ENCODE peak calls at places on chromosomes 4 and X, in five cellular contexts. L is endothelial cell of umbilical vein, H is breast epithelium, I is K562, O is stomach. K is an unnamed sample.

GRCh38 chr4:54941994-54942552 is 183.3 kb downstream of the KDR start:
- DNase-seq in L (peak; percentile 99), H (no peak), I (no peak), O (no peak), K (no peak)

GRCh38 chr4:112410364-112410763 is 105.6 kb downstream of the NEUROG2 start:
- DNase-seq in L (no peak), H (no peak), I (no peak), O (no peak), K (no peak)

GRCh38 chrX:31499120-31499519 is 427.3 kb upstream of the FTHL17 start:
- DNase-seq in L (peak; percentile 85), H (no peak), I (no peak), O (no peak), K (no peak)

GRCh38 chr4:32061916-32062315 is 1341.7 kb downstream of the PCDH7 start:
- DNase-seq in L (no peak), H (no peak), I (no peak), O (no peak), K (no peak)

GRCh38 chr4:65472531-65472930 is 197.8 kb downstream of the EPHA5 start:
- DNase-seq in L (no peak), H (no peak), I (no peak), O (no peak), K (no peak)

GRCh38 chr4:19776021-19776459 is 475.7 kb upstream of the SLIT2 start:
- DNase-seq in L (peak; percentile 96), H (no peak), I (no peak), O (no peak), K (no peak)

GRCh38 chrX:93538575-93538974 is 134.8 kb downstream of the NAP1L3 start:
- DNase-seq in L (no peak), H (no peak), I (peak; percentile 1), O (no peak), K (no peak)

GRCh38 chr4:93791570-93792195 is 36.9 kb upstream of the ATOH1 start:
- DNase-seq in L (peak; percentile 41), H (no peak), I (peak; percentile 46), O (peak; percentile 59), K (no peak)

GRCh38 chr4:42628740-42629139 is 28.2 kb downstream of the ATP8A1 start:
- DNase-seq in L (no peak), H (no peak), I (no peak), O (no peak), K (no peak)

GRCh38 chrX:130916636-130917422 is 13.8 kb upstream of the ENOX2 start:
- DNase-seq in L (peak; percentile 38), H (no peak), I (peak; percentile 63), O (peak; percentile 28), K (no peak)

GRCh38 chr4:8153441-8153840 is 5.2 kb downstream of the ABLIM2 start:
- DNase-seq in L (no peak), H (no peak), I (no peak), O (no peak), K (no peak)

GRCh38 chrX:45557390-45557789 is 356.7 kb upstream of the DIPK2B start:
- DNase-seq in L (peak; percentile 37), H (no peak), I (no peak), O (no peak), K (no peak)

GRCh38 chr4:6719611-6720179 is 3.7 kb downstream of the BLOC1S4 start:
- DNase-seq in L (no peak), H (no peak), I (peak; percentile 7), O (no peak), K (no peak)

GRCh38 chrX:45743081-45743533 is 542.4 kb upstream of the DIPK2B start:
- DNase-seq in L (peak; percentile 61), H (no peak), I (peak; percentile 3), O (no peak), K (no peak)

GRCh38 chr4:384311-385010 is 46.8 kb downstream of the ZNF141 start:
- DNase-seq in L (no peak), H (no peak), I (no peak), O (no peak), K (no peak)

GRCh38 chrX:95678679-95679078 is 1006.0 kb upstream of the DIAPH2 start:
- DNase-seq in L (no peak), H (no peak), I (no peak), O (no peak), K (no peak)

GRCh38 chr4:114598191-114599121 is at the start of gene UGT8:
- DNase-seq in L (peak; percentile 11), H (no peak), I (peak; percentile 52), O (peak; percentile 86), K (no peak)

GRCh38 chr4:2302387-2303119 is 40.6 kb upstream of the MXD4 start:
- DNase-seq in L (no peak), H (no peak), I (no peak), O (peak; percentile 11), K (no peak)

GRCh38 chr4:154618708-154619315 is 6.4 kb upstream of the FGG start:
- DNase-seq in L (peak; percentile 52), H (no peak), I (peak; percentile 59), O (peak; percentile 70), K (no peak)

GRCh38 chr4:73836373-73837269 is at the start of gene CXCL6:
- DNase-seq in L (peak; percentile 40), H (no peak), I (no peak), O (peak; percentile 48), K (peak; percentile 80)

GRCh38 chrX:109856974-109857373 is 123.9 kb upstream of the ACSL4 start:
- DNase-seq in L (peak; percentile 66), H (no peak), I (peak; percentile 30), O (no peak), K (no peak)

GRCh38 chr4:151530230-151530629 is 121.3 kb downstream of the FHIP1A start:
- DNase-seq in L (no peak), H (no peak), I (no peak), O (no peak), K (no peak)

GRCh38 chr4:106583567-106583966 is 215.0 kb upstream of the GIMD1 start:
- DNase-seq in L (peak; percentile 91), H (no peak), I (no peak), O (no peak), K (no peak)

GRCh38 chr4:114311745-114312144 is 286.9 kb upstream of the UGT8 start:
- DNase-seq in L (no peak), H (no peak), I (no peak), O (no peak), K (no peak)

GRCh38 chrX:37825225-37825842 is 22.0 kb downstream of the DYNLT3 start:
- DNase-seq in L (peak; percentile 33), H (no peak), I (peak; percentile 22), O (peak; percentile 57), K (no peak)

GRCh38 chr4:24857996-24858395 is 54.8 kb downstream of the CCDC149 start:
- DNase-seq in L (peak; percentile 78), H (no peak), I (no peak), O (no peak), K (no peak)

GRCh38 chr4:119493419-119493818 is 135.2 kb downstream of the PDE5A start:
- DNase-seq in L (no peak), H (no peak), I (no peak), O (no peak), K (no peak)

GRCh38 chr4:87108142-87108546 is 112.3 kb downstream of the KLHL8 start:
- DNase-seq in L (peak; percentile 58), H (no peak), I (no peak), O (no peak), K (peak; percentile 73)

GRCh38 chr4:16706251-16706650 is 192.2 kb downstream of the LDB2 start:
- DNase-seq in L (no peak), H (no peak), I (no peak), O (no peak), K (no peak)

GRCh38 chr4:153131478-153132069 is 72.7 kb upstream of the TRIM2 start:
- DNase-seq in L (no peak), H (no peak), I (no peak), O (no peak), K (no peak)

GRCh38 chr4:76704133-76704881 is 193.6 kb downstream of the SOWAHB start:
- DNase-seq in L (peak; percentile 75), H (no peak), I (no peak), O (peak; percentile 70), K (no peak)

GRCh38 chr4:38670939-38671593 is 7.1 kb downstream of the KLF3 start:
- DNase-seq in L (peak; percentile 51), H (no peak), I (no peak), O (peak; percentile 53), K (no peak)
- TF ChIP-seq POLR2AphosphoS5 in L (no peak), H (peak; percentile 35), I (no peak), O (no peak), K (no peak)

GRCh38 chrX:135697614-135698013 is 15.8 kb upstream of the CT45A1 start:
- DNase-seq in L (no peak), H (no peak), I (no peak), O (no peak), K (no peak)

GRCh38 chrX:135698924-135699323 is 14.5 kb upstream of the CT45A1 start:
- DNase-seq in L (no peak), H (no peak), I (no peak), O (no peak), K (no peak)

GRCh38 chrX:135695471-135695870 is 18.0 kb upstream of the CT45A1 start:
- DNase-seq in L (no peak), H (no peak), I (no peak), O (no peak), K (no peak)
- H3K9me3 ChIP-seq in L (no peaks in the 10 kb centered on the region), H (no peaks in the 10 kb centered on the region), I (no peaks in the 10 kb centered on the region), O (no peaks in the 10 kb centered on the region), K (no peaks in the 10 kb centered on the region)

GRCh38 chr4:103012594-103012993 is 6.9 kb downstream of the SLC9B1 start:
- DNase-seq in L (no peak), H (no peak), I (no peak), O (no peak), K (no peak)
- TF ChIP-seq POLR2AphosphoS5 in L (no peak), H (no peak), I (no peak), O (peak; percentile 34), K (no peak)

DNA sequence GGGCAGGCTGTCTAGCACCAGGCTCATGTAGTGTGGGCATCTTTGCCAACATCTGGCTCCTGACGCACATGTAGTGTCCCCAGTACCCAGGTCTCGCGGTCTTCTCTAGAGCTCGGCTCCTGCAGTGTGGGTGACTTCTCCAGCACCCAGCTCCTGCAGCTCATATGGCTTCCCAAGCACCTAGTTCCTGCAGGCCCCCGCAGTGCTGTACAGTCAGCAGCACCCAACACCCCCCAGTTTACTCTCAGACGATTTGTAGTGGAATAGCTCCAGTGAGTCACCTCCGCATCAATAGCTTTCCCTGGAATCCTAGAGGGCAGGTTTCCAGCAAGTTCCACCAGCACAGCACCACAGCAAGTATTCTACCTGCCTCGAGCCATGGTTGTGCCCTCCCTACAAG is 30.9 kb downstream of the ZNF41 start:
- DNase-seq in L (no peak), H (no peak), I (no peak), O (no peak), K (no peak)
- H3K9me3 ChIP-seq in L (no peaks in the 10 kb centered on the region), H (peaks cover 49% of the 10 kb centered on the region), I (peaks cover 7% of the 10 kb centered on the region), O (peaks cover 4% of the 10 kb centered on the region), K (no peaks in the 10 kb centered on the region)

DNA sequence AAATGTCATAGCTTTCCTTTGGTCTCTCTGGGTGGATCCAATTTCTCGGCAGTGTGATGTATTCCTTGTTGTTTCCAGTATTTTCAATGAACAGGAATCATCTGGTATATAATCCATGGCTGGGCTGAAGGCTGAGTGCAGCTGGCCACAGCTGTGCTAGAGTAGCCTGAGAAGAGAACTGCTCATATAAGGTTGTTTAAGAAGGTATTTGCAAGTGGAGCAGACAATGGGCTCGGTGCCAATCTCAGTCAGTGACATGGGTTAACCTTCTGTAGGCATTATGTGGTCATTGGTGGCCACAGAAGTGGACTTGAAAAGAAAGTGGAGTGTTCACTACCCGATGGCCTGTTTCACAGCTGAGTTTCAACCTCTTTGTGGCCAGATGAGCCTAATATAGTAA is 390.4 kb downstream of the SPRY1 start:
- DNase-seq in L (no peak), H (no peak), I (no peak), O (peak; percentile 29), K (no peak)
- TF ChIP-seq POLR2AphosphoS5 in L (no peak), H (no peak), I (no peak), O (no peak), K (no peak)

K was measured in suprapubic skin.